ENCODE peak calls at places on chromosomes 4 and X, in eight cellular contexts. One of them, this sample, is unnamed. For H3K36me3, the result is how much of the 10 kb centered on the place peaks cover.

GRCh38 chrX:106684207-106684606 is 42.3 kb upstream of the RNF128 start:
- DNase-seq in GM23248: no peak
- DNase-seq in OCI-LY7: no peak
- DNase-seq in MM.1S: no peak
- DNase-seq in HCT116: no peak
- DNase-seq in neural progenitor cell: no peak
- DNase-seq in hepatocyte: no peak
- DNase-seq in PC-3: no peak
- DNase-seq in this sample: no peak

GRCh38 chr4:183541081-183542045 is 36.5 kb downstream of the ING2 start:
- DNase-seq in OCI-LY7: no peak
- DNase-seq in GM23248: no peak
- DNase-seq in PC-3: no peak
- DNase-seq in neural progenitor cell: peak
- DNase-seq in HCT116: no peak
- DNase-seq in MM.1S: no peak
- DNase-seq in hepatocyte: peak
- DNase-seq in this sample: peak

GRCh38 chrX:15785176-15785735 is 5.0 kb upstream of the ZRSR2 start:
- DNase-seq in hepatocyte: no peak
- DNase-seq in PC-3: no peak
- DNase-seq in OCI-LY7: no peak
- DNase-seq in neural progenitor cell: no peak
- DNase-seq in HCT116: no peak
- DNase-seq in MM.1S: no peak
- DNase-seq in GM23248: no peak
- DNase-seq in this sample: no peak

GRCh38 chrX:34638116-34638515 is 19.0 kb downstream of the TMEM47 start:
- DNase-seq in hepatocyte: peak
- DNase-seq in MM.1S: peak
- DNase-seq in HCT116: no peak
- DNase-seq in neural progenitor cell: peak
- DNase-seq in PC-3: peak
- DNase-seq in OCI-LY7: peak
- DNase-seq in GM23248: peak
- DNase-seq in this sample: peak

GRCh38 chrX:21181232-21181853 is 192.9 kb upstream of the CNKSR2 start:
- DNase-seq in GM23248: no peak
- DNase-seq in PC-3: peak
- DNase-seq in hepatocyte: no peak
- DNase-seq in OCI-LY7: no peak
- DNase-seq in HCT116: no peak
- DNase-seq in neural progenitor cell: no peak
- DNase-seq in MM.1S: no peak
- DNase-seq in this sample: no peak

GRCh38 chr4:72505314-72505744 is 63.7 kb downstream of the ADAMTS3 start:
- DNase-seq in hepatocyte: peak
- DNase-seq in PC-3: peak
- DNase-seq in OCI-LY7: peak
- DNase-seq in GM23248: peak
- DNase-seq in MM.1S: peak
- DNase-seq in neural progenitor cell: peak
- DNase-seq in HCT116: peak
- DNase-seq in this sample: peak

GRCh38 chrX:26918633-26919032 is 544.5 kb downstream of the PPP4R3C start:
- DNase-seq in GM23248: peak
- DNase-seq in OCI-LY7: peak
- DNase-seq in PC-3: peak
- DNase-seq in HCT116: peak
- DNase-seq in neural progenitor cell: peak
- DNase-seq in MM.1S: no peak
- DNase-seq in hepatocyte: peak
- DNase-seq in this sample: peak

GRCh38 chr4:101418055-101418454 is 70.7 kb upstream of the PPP3CA start:
- DNase-seq in HCT116: no peak
- DNase-seq in hepatocyte: no peak
- DNase-seq in PC-3: no peak
- DNase-seq in MM.1S: peak
- DNase-seq in GM23248: no peak
- DNase-seq in OCI-LY7: no peak
- DNase-seq in neural progenitor cell: no peak
- DNase-seq in this sample: no peak

GRCh38 chrX:68588653-68589371 is 58.7 kb upstream of the STARD8 start:
- DNase-seq in neural progenitor cell: no peak
- DNase-seq in HCT116: no peak
- DNase-seq in hepatocyte: no peak
- DNase-seq in OCI-LY7: no peak
- DNase-seq in PC-3: peak
- DNase-seq in MM.1S: no peak
- DNase-seq in GM23248: peak
- DNase-seq in this sample: no peak

GRCh38 chr4:152236519-152237056 is 299.3 kb downstream of the FBXW7 start:
- DNase-seq in hepatocyte: no peak
- DNase-seq in neural progenitor cell: no peak
- DNase-seq in MM.1S: no peak
- DNase-seq in PC-3: no peak
- DNase-seq in GM23248: no peak
- DNase-seq in OCI-LY7: no peak
- DNase-seq in HCT116: no peak
- DNase-seq in this sample: no peak

GRCh38 chr4:23737571-23737970 is 152.3 kb downstream of the PPARGC1A start:
- DNase-seq in GM23248: no peak
- DNase-seq in HCT116: no peak
- DNase-seq in PC-3: no peak
- DNase-seq in neural progenitor cell: no peak
- DNase-seq in OCI-LY7: no peak
- DNase-seq in hepatocyte: no peak
- DNase-seq in MM.1S: no peak
- DNase-seq in this sample: no peak

GRCh38 chrX:3743821-3744439 is 30.5 kb upstream of the PRKX start:
- DNase-seq in HCT116: no peak
- DNase-seq in OCI-LY7: no peak
- DNase-seq in neural progenitor cell: no peak
- DNase-seq in PC-3: no peak
- DNase-seq in hepatocyte: no peak
- DNase-seq in GM23248: no peak
- DNase-seq in MM.1S: no peak
- DNase-seq in this sample: no peak

GRCh38 chr4:127048371-127049085 is 584.2 kb upstream of the INTU start:
- DNase-seq in PC-3: no peak
- DNase-seq in OCI-LY7: no peak
- DNase-seq in GM23248: no peak
- DNase-seq in neural progenitor cell: peak
- DNase-seq in MM.1S: no peak
- DNase-seq in hepatocyte: no peak
- DNase-seq in HCT116: no peak
- DNase-seq in this sample: no peak

GRCh38 chrX:74338852-74339251 is 34.9 kb downstream of the ZCCHC13 start:
- DNase-seq in PC-3: no peak
- DNase-seq in hepatocyte: no peak
- DNase-seq in neural progenitor cell: no peak
- DNase-seq in MM.1S: no peak
- DNase-seq in OCI-LY7: no peak
- DNase-seq in GM23248: no peak
- DNase-seq in HCT116: no peak
- DNase-seq in this sample: no peak

GRCh38 chr4:40910706-40911105 is 161.0 kb downstream of the NSUN7 start:
- DNase-seq in GM23248: no peak
- DNase-seq in hepatocyte: no peak
- DNase-seq in neural progenitor cell: no peak
- DNase-seq in HCT116: no peak
- DNase-seq in OCI-LY7: no peak
- DNase-seq in MM.1S: no peak
- DNase-seq in PC-3: no peak
- DNase-seq in this sample: no peak

GRCh38 chrX:119688856-119689455 is 4.0 kb downstream of the SEPTIN6 start:
- DNase-seq in PC-3: no peak
- DNase-seq in neural progenitor cell: no peak
- DNase-seq in hepatocyte: no peak
- DNase-seq in OCI-LY7: no peak
- DNase-seq in HCT116: no peak
- DNase-seq in MM.1S: peak
- DNase-seq in GM23248: no peak
- DNase-seq in this sample: no peak

GRCh38 chr4:150297861-150298474 is 219.7 kb downstream of the DCLK2 start:
- DNase-seq in MM.1S: peak
- DNase-seq in hepatocyte: peak
- DNase-seq in PC-3: peak
- DNase-seq in HCT116: peak
- DNase-seq in GM23248: peak
- DNase-seq in neural progenitor cell: peak
- DNase-seq in OCI-LY7: peak
- DNase-seq in this sample: peak

GRCh38 chr4:76206222-76206942 is 7.2 kb downstream of the SCARB2 start:
- DNase-seq in MM.1S: no peak
- DNase-seq in PC-3: no peak
- DNase-seq in OCI-LY7: no peak
- DNase-seq in GM23248: peak
- DNase-seq in hepatocyte: no peak
- DNase-seq in HCT116: no peak
- DNase-seq in neural progenitor cell: no peak
- DNase-seq in this sample: no peak

GRCh38 chrX:48490661-48491060 is 14.7 kb downstream of the FTSJ1 start:
- DNase-seq in OCI-LY7: no peak
- DNase-seq in GM23248: peak
- DNase-seq in PC-3: peak
- DNase-seq in hepatocyte: no peak
- DNase-seq in HCT116: no peak
- DNase-seq in neural progenitor cell: no peak
- DNase-seq in MM.1S: no peak
- DNase-seq in this sample: no peak
- TF ChIP-seq EZH2phosphoT487 in OCI-LY7: no peak
- TF ChIP-seq EZH2phosphoT487 in GM23248: no peak
- TF ChIP-seq EZH2phosphoT487 in PC-3: no peak
- TF ChIP-seq EZH2phosphoT487 in hepatocyte: no peak
- TF ChIP-seq EZH2phosphoT487 in HCT116: no peak
- TF ChIP-seq EZH2phosphoT487 in neural progenitor cell: no peak
- TF ChIP-seq EZH2phosphoT487 in MM.1S: no peak
- TF ChIP-seq EZH2phosphoT487 in this sample: no peak

GRCh38 chrX:63713510-63713909 is 71.5 kb downstream of the ARHGEF9 start:
- DNase-seq in HCT116: no peak
- DNase-seq in MM.1S: no peak
- DNase-seq in neural progenitor cell: peak
- DNase-seq in OCI-LY7: no peak
- DNase-seq in GM23248: peak
- DNase-seq in hepatocyte: no peak
- DNase-seq in PC-3: no peak
- DNase-seq in this sample: peak

GRCh38 chrX:63719633-63720032 is 65.4 kb downstream of the ARHGEF9 start:
- DNase-seq in hepatocyte: no peak
- DNase-seq in OCI-LY7: no peak
- DNase-seq in MM.1S: no peak
- DNase-seq in GM23248: no peak
- DNase-seq in neural progenitor cell: no peak
- DNase-seq in HCT116: no peak
- DNase-seq in PC-3: no peak
- DNase-seq in this sample: no peak

DNA sequence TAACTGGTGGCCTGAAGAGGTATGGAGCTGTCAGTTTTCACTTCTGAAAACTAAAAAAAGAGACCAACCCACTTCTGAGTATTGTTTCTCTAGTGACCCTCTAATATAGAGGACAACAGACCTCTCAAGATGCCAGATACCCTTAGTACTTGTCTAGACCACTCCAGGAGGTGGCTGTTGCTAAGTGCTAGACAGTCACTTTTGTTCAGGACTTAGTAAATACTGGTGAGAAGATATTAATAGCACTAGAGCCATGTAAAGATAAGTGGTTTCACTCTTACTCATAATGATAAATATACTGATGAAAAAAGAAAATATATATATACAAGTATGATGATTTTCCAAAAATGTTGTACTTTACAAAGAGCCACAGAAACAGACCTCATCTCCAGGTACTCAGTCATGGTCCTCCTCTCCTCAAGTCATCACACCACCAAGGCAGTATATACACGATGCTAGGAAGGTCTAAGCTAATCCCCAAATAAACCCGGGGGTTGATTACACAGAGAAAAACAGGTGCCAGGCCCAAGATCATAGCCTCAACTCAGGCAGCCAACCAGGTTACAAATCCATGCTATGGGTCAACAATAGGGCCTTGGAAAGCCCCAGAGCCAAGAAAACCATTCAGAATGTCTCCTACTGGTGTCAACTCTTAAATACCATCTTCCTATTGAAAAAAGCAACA is 66.9 kb downstream of the ARHGEF9 start:
- DNase-seq in OCI-LY7: no peak
- DNase-seq in PC-3: no peak
- DNase-seq in MM.1S: peak
- DNase-seq in GM23248: no peak
- DNase-seq in HCT116: no peak
- DNase-seq in neural progenitor cell: no peak
- DNase-seq in hepatocyte: no peak
- DNase-seq in this sample: no peak
- H3K36me3 ChIP-seq in OCI-LY7: under half
- H3K36me3 ChIP-seq in PC-3: under half
- H3K36me3 ChIP-seq in MM.1S: under half
- H3K36me3 ChIP-seq in GM23248: under half
- H3K36me3 ChIP-seq in HCT116: under half
- H3K36me3 ChIP-seq in neural progenitor cell: under half
- H3K36me3 ChIP-seq in hepatocyte: under half
- H3K36me3 ChIP-seq in this sample: under half

DNA sequence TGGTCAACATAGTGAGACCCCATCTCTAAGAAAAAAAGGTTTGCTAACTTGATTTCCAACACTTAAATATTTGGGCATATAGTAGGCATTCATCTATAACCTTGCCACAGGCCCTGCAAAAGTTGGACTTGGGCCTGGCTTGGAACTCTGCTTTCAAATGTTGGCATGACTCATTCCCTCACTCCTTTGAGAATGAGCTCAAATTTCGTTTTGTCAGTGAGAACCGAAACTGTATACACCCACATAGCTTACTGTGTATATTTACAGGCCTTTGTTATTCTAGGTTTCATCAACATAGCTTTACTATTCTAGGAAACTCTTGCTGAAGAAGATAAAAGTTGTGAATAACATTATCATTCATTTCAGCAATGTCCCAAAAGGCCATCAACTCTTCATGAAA is 88.7 kb upstream of the ELOVL6 start:
- DNase-seq in GM23248: peak
- DNase-seq in HCT116: peak
- DNase-seq in MM.1S: peak
- DNase-seq in neural progenitor cell: no peak
- DNase-seq in OCI-LY7: no peak
- DNase-seq in PC-3: peak
- DNase-seq in hepatocyte: no peak
- DNase-seq in this sample: no peak
- TF ChIP-seq EZH2phosphoT487 in GM23248: no peak
- TF ChIP-seq EZH2phosphoT487 in HCT116: no peak
- TF ChIP-seq EZH2phosphoT487 in MM.1S: no peak
- TF ChIP-seq EZH2phosphoT487 in neural progenitor cell: no peak
- TF ChIP-seq EZH2phosphoT487 in OCI-LY7: no peak
- TF ChIP-seq EZH2phosphoT487 in PC-3: no peak
- TF ChIP-seq EZH2phosphoT487 in hepatocyte: no peak
- TF ChIP-seq EZH2phosphoT487 in this sample: no peak

DNA sequence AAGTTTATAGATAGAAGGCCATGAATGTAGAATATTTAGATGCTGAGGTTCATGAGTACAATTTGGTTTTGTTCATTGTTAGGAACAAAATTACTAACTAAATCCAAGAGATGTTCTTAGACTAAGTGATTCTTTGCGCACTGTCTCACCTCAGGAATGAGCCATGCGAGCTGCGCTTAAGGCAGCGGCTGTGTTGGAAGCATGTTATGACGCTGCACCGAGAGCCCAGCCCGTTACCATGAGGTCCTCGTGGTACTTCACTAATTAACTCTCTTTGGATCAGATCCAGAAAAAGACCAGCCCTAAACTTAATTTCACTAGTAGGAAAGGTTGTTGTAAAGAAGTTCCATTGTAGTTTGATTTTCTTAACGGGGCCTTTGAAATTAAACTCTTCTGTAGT is 166.3 kb downstream of the RAPGEF2 start:
- DNase-seq in MM.1S: no peak
- DNase-seq in neural progenitor cell: no peak
- DNase-seq in OCI-LY7: no peak
- DNase-seq in HCT116: no peak
- DNase-seq in GM23248: no peak
- DNase-seq in hepatocyte: no peak
- DNase-seq in PC-3: no peak
- DNase-seq in this sample: no peak
- H3K36me3 ChIP-seq in MM.1S: under half
- H3K36me3 ChIP-seq in neural progenitor cell: under half
- H3K36me3 ChIP-seq in OCI-LY7: under half
- H3K36me3 ChIP-seq in HCT116: under half
- H3K36me3 ChIP-seq in GM23248: under half
- H3K36me3 ChIP-seq in hepatocyte: under half
- H3K36me3 ChIP-seq in PC-3: under half
- H3K36me3 ChIP-seq in this sample: under half

This sample was measured in GM23338.